ENCODE peak calls at places on chromosomes 3 and 15, in nine cellular contexts. K is progenitor cell of endocrine pancreas, M is psoas muscle, Q is spleen, X is AG04450, A is neural crest cell, H is AG09319, G is Peyer's patch, F is transverse colon. J is an unnamed sample.

GRCh38 chr3:193996641-193997089 is 139.3 kb upstream of the HES1 start:
- DNase-seq in K (no peak), M (no peak), Q (no peak), X (no peak), A (no peak), H (no peak), G (no peak), F (no peak), J (no peak)

GRCh38 chr15:31312220-31312619 is 14.4 kb upstream of the KLF13 start:
- DNase-seq in K (no peak), M (no peak), Q (no peak), X (no peak), A (no peak), H (no peak), G (no peak), F (no peak), J (no peak)

GRCh38 chr3:153338487-153338886 is 176.5 kb downstream of the RAP2B start:
- DNase-seq in K (no peak), M (no peak), Q (no peak), X (peak; percentile 15), A (no peak), H (no peak), G (no peak), F (no peak), J (no peak)

GRCh38 chr15:27260523-27260922 is 289.5 kb downstream of the GABRG3 start:
- DNase-seq in K (no peak), M (no peak), Q (no peak), X (no peak), A (no peak), H (no peak), G (no peak), F (no peak), J (no peak)

GRCh38 chr3:50532062-50532705 is 28.8 kb upstream of the CACNA2D2 start:
- DNase-seq in K (no peak), M (no peak), Q (no peak), X (no peak), A (no peak), H (no peak), G (no peak), F (no peak), J (no peak)

GRCh38 chr3:153165211-153165815 is 3.3 kb downstream of the RAP2B start:
- DNase-seq in K (no peak), M (no peak), Q (no peak), X (no peak), A (no peak), H (no peak), G (no peak), F (no peak), J (no peak)

GRCh38 chr3:188174309-188175044 is 20.5 kb downstream of the LPP start:
- DNase-seq in K (no peak), M (no peak), Q (no peak), X (no peak), A (no peak), H (no peak), G (no peak), F (no peak), J (peak; percentile 37)

GRCh38 chr3:29759443-29760033 is 478.7 kb downstream of the RBMS3 start:
- DNase-seq in K (no peak), M (peak; percentile 18), Q (no peak), X (no peak), A (no peak), H (no peak), G (no peak), F (no peak), J (no peak)

GRCh38 chr3:154745122-154745521 is 315.1 kb upstream of the GPR149 start:
- DNase-seq in K (no peak), M (no peak), Q (no peak), X (no peak), A (no peak), H (no peak), G (no peak), F (no peak), J (no peak)

GRCh38 chr15:66290007-66290406 is 3.4 kb upstream of the DIS3L start:
- DNase-seq in K (no peak), M (no peak), Q (no peak), X (no peak), A (no peak), H (no peak), G (no peak), F (no peak), J (no peak)

GRCh38 chr3:51710631-51711351 is 3.9 kb downstream of the GRM2 start:
- DNase-seq in K (no peak), M (no peak), Q (no peak), X (no peak), A (no peak), H (no peak), G (peak; percentile 33), F (peak; percentile 3), J (no peak)
- TF ChIP-seq CTCF in K (peak; percentile 40), M (no peak), Q (no peak), X (no peak), A (no peak), H (no peak), G (no peak), F (no peak), J (no peak)

DNA sequence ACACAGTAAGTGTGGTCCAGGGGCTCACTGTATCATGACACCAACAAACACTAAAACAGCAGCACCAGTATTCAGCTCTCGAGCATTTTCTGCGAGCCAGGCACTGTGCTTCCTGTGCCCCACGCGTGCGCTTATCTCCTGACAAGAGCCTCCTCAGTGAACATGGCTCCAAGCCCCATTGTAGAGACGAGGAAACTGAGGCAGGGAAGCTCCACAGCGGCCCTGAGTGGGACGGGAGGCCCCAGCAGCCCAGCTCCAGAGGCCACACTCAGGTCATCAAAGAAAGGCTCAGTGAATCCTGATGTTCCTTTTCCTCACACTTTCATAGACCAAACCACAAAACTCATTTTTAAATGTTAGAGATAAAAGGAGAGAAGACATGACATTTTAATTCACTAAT is 113.1 kb downstream of the TPRA1 start:
- DNase-seq in K (no peak), M (no peak), Q (peak; percentile 9), X (no peak), A (no peak), H (no peak), G (peak; percentile 13), F (no peak), J (no peak)
- TF ChIP-seq CTCF in K (no peak), M (no peak), Q (no peak), X (no peak), A (no peak), H (no peak), G (no peak), F (no peak), J (no peak)

GRCh38 chr3:169772951-169773816 is at the start of gene MYNN:
- DNase-seq in K (peak; percentile 75), M (peak; percentile 94), Q (peak; percentile 98), X (peak; percentile 61), A (peak; percentile 79), H (peak; percentile 69), G (peak; percentile 96), F (peak; percentile 95), J (peak; percentile 94)
- TF ChIP-seq CTCF in K (peak; percentile 25), M (no peak), Q (peak; percentile 9), X (no peak), A (no peak), H (peak; percentile 10), G (no peak), F (no peak), J (no peak)

GRCh38 chr3:158261371-158261991 is 151.6 kb downstream of the RSRC1 start:
- DNase-seq in K (no peak), M (no peak), Q (no peak), X (no peak), A (no peak), H (no peak), G (no peak), F (no peak), J (no peak)
- TF ChIP-seq CTCF in K (no peak), M (no peak), Q (no peak), X (no peak), A (no peak), H (no peak), G (no peak), F (no peak), J (no peak)

GRCh38 chr15:74499366-74499765 is 38.4 kb upstream of the UBL7 start:
- DNase-seq in K (no peak), M (no peak), Q (no peak), X (no peak), A (no peak), H (no peak), G (no peak), F (no peak), J (no peak)

GRCh38 chr15:74505837-74506514 is 35.0 kb upstream of the ARID3B start:
- DNase-seq in K (no peak), M (no peak), Q (no peak), X (no peak), A (no peak), H (no peak), G (no peak), F (no peak), J (no peak)

GRCh38 chr15:74500401-74500800 is 39.4 kb upstream of the UBL7 start:
- DNase-seq in K (no peak), M (no peak), Q (no peak), X (no peak), A (no peak), H (no peak), G (no peak), F (no peak), J (no peak)

GRCh38 chr15:74504418-74504817 is 36.6 kb upstream of the ARID3B start:
- DNase-seq in K (no peak), M (no peak), Q (no peak), X (no peak), A (no peak), H (no peak), G (no peak), F (no peak), J (no peak)

GRCh38 chr15:74502301-74502700 is 38.7 kb upstream of the ARID3B start:
- DNase-seq in K (no peak), M (no peak), Q (no peak), X (no peak), A (no peak), H (no peak), G (no peak), F (no peak), J (no peak)
- TF ChIP-seq CTCF in K (no peak), M (no peak), Q (no peak), X (no peak), A (no peak), H (no peak), G (no peak), F (no peak), J (no peak)

GRCh38 chr3:151086484-151087456 is 1.3 kb downstream of the MED12L start:
- DNase-seq in K (peak; percentile 74), M (peak; percentile 71), Q (peak; percentile 91), X (peak; percentile 65), A (peak; percentile 65), H (peak; percentile 58), G (peak; percentile 64), F (peak; percentile 61), J (peak; percentile 85)
- TF ChIP-seq CTCF in K (peak; percentile 50), M (peak; percentile 41), Q (no peak), X (peak; percentile 68), A (peak; percentile 63), H (peak; percentile 72), G (no peak), F (peak; percentile 24), J (no peak)

GRCh38 chr15:63050737-63051700 is 8.5 kb downstream of the TPM1 start:
- DNase-seq in K (no peak), M (no peak), Q (no peak), X (peak; percentile 62), A (no peak), H (no peak), G (no peak), F (peak; percentile 70), J (no peak)
- TF ChIP-seq CTCF in K (no peak), M (no peak), Q (no peak), X (no peak), A (no peak), H (no peak), G (no peak), F (no peak), J (no peak)

GRCh38 chr15:78565951-78566774 is 843 bp downstream of the CHRNA5 start:
- DNase-seq in K (no peak), M (no peak), Q (no peak), X (no peak), A (peak; percentile 8), H (no peak), G (no peak), F (peak; percentile 13), J (peak; percentile 20)
- TF ChIP-seq CTCF in K (peak; percentile 32), M (no peak), Q (no peak), X (peak; percentile 35), A (peak; percentile 55), H (no peak), G (no peak), F (peak; percentile 32), J (peak; percentile 11)

J was measured in glutamatergic neuron.